ENCODE peak calls at places on chromosomes 3 and 15, in five cellular contexts. One of them, this sample, is unnamed.

GRCh38 chr3:31882895-31883294 is 98.2 kb downstream of the OSBPL10 start:
- DNase-seq in cardiac muscle cell: no peak
- DNase-seq in OCI-LY7: peak; percentile 41
- DNase-seq in CD4-positive, alpha-beta memory T cell: no peak
- DNase-seq in neural progenitor cell: no peak
- DNase-seq in this sample: no peak

GRCh38 chr3:67781218-67781617 is 126.8 kb upstream of the SUCLG2 start:
- DNase-seq in cardiac muscle cell: no peak
- DNase-seq in OCI-LY7: no peak
- DNase-seq in CD4-positive, alpha-beta memory T cell: no peak
- DNase-seq in neural progenitor cell: no peak
- DNase-seq in this sample: no peak

GRCh38 chr3:193554790-193555189 is at the start of gene ATP13A4:
- DNase-seq in cardiac muscle cell: no peak
- DNase-seq in OCI-LY7: no peak
- DNase-seq in CD4-positive, alpha-beta memory T cell: no peak
- DNase-seq in neural progenitor cell: peak; percentile 29
- DNase-seq in this sample: no peak

GRCh38 chr3:11335056-11335608 is 62.9 kb downstream of the ATG7 start:
- DNase-seq in cardiac muscle cell: peak; percentile 84
- DNase-seq in OCI-LY7: peak; percentile 48
- DNase-seq in CD4-positive, alpha-beta memory T cell: peak; percentile 51
- DNase-seq in neural progenitor cell: peak; percentile 54
- DNase-seq in this sample: peak; percentile 73

GRCh38 chr3:171258316-171258715 is 201.9 kb downstream of the TNIK start:
- DNase-seq in cardiac muscle cell: no peak
- DNase-seq in OCI-LY7: no peak
- DNase-seq in CD4-positive, alpha-beta memory T cell: no peak
- DNase-seq in neural progenitor cell: no peak
- DNase-seq in this sample: no peak

GRCh38 chr3:11482024-11482423 is 161.7 kb downstream of the VGLL4 start:
- DNase-seq in cardiac muscle cell: peak; percentile 53
- DNase-seq in OCI-LY7: no peak
- DNase-seq in CD4-positive, alpha-beta memory T cell: no peak
- DNase-seq in neural progenitor cell: no peak
- DNase-seq in this sample: no peak

GRCh38 chr3:57691411-57692133 is 1.3 kb downstream of the DENND6A start:
- DNase-seq in cardiac muscle cell: peak; percentile 13
- DNase-seq in OCI-LY7: peak; percentile 12
- DNase-seq in CD4-positive, alpha-beta memory T cell: no peak
- DNase-seq in neural progenitor cell: no peak
- DNase-seq in this sample: no peak

GRCh38 chr15:74783072-74783807 is 1.4 kb downstream of the CSK start:
- DNase-seq in cardiac muscle cell: peak; percentile 47
- DNase-seq in OCI-LY7: peak; percentile 83
- DNase-seq in CD4-positive, alpha-beta memory T cell: no peak
- DNase-seq in neural progenitor cell: peak; percentile 49
- DNase-seq in this sample: no peak

GRCh38 chr15:31347981-31348803 is 21.6 kb downstream of the KLF13 start:
- DNase-seq in cardiac muscle cell: no peak
- DNase-seq in OCI-LY7: no peak
- DNase-seq in CD4-positive, alpha-beta memory T cell: no peak
- DNase-seq in neural progenitor cell: no peak
- DNase-seq in this sample: no peak

GRCh38 chr3:194672876-194673275 is 885 bp upstream of the LSG1 start:
- DNase-seq in cardiac muscle cell: no peak
- DNase-seq in OCI-LY7: no peak
- DNase-seq in CD4-positive, alpha-beta memory T cell: no peak
- DNase-seq in neural progenitor cell: peak; percentile 16
- DNase-seq in this sample: no peak

GRCh38 chr3:9157651-9158383 is 91.6 kb downstream of the SRGAP3 start:
- DNase-seq in cardiac muscle cell: no peak
- DNase-seq in OCI-LY7: no peak
- DNase-seq in CD4-positive, alpha-beta memory T cell: no peak
- DNase-seq in neural progenitor cell: peak; percentile 32
- DNase-seq in this sample: no peak

GRCh38 chr15:41501961-41502786 is 8.5 kb downstream of the ITPKA start:
- DNase-seq in cardiac muscle cell: no peak
- DNase-seq in OCI-LY7: no peak
- DNase-seq in CD4-positive, alpha-beta memory T cell: peak; percentile 52
- DNase-seq in neural progenitor cell: peak; percentile 56
- DNase-seq in this sample: no peak

DNA sequence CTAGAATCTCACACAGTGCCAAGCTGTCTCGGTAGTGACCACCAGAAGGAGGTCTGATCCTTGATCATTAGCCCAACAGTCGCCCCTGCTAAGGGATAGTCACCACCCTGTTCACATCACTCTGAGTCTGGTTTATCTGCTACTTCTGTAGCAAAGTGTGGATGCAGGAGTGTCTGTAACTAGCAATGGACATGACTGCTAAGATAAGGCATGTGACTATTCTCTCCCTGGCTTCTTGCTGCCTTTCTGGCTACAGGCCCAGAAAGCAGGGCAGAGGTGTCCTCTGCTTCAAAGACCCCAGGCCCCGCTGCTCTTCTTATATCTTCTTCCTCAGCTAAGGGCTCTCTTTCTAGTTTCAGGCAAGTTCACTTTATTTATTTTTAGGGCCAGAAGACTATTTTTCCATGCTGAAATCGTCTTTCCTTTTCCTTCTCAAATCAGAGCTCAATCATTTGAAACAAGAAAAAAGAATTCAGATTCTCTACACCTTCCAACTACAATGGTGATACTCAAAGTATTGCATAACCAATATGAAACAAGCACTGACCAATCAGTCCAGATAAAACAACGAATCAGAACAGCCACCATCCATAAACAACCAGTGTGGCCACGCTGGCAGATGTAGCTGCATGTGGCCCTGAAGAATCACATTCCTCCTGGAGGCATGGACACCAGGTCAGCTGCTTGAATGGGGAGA is 8.0 kb upstream of the KNG1 start:
- DNase-seq in cardiac muscle cell: no peak
- DNase-seq in OCI-LY7: no peak
- DNase-seq in CD4-positive, alpha-beta memory T cell: no peak
- DNase-seq in neural progenitor cell: no peak
- DNase-seq in this sample: no peak
- H3K4me3 ChIP-seq in cardiac muscle cell: no peak overlapping the region
- H3K4me3 ChIP-seq in OCI-LY7: no peak overlapping the region
- H3K4me3 ChIP-seq in CD4-positive, alpha-beta memory T cell: no peak overlapping the region
- H3K4me3 ChIP-seq in neural progenitor cell: no peak overlapping the region
- H3K4me3 ChIP-seq in this sample: no peak overlapping the region

DNA sequence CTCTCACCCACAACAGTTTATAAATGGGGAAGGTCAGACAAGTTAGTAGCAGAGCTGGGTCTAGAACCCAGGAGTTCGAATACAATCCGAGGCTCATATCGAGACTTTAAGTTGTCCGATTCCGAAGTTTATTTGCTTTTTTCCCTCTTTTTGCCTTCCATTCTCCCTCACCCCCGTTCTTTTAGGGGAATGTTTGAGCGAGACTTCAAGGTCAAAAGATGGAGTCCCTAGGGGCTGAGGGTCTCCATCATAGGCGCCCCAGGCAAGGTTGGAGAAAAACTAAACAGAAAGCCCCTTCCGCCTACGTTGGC is 7.2 kb downstream of the BCL6 start:
- DNase-seq in cardiac muscle cell: no peak
- DNase-seq in OCI-LY7: no peak
- DNase-seq in CD4-positive, alpha-beta memory T cell: no peak
- DNase-seq in neural progenitor cell: no peak
- DNase-seq in this sample: no peak
- H3K36me3 ChIP-seq in cardiac muscle cell: no peaks in the 10 kb centered on the region
- H3K36me3 ChIP-seq in OCI-LY7: peaks cover 99% of the 10 kb centered on the region
- H3K36me3 ChIP-seq in CD4-positive, alpha-beta memory T cell: no peaks in the 10 kb centered on the region
- H3K36me3 ChIP-seq in neural progenitor cell: no peaks in the 10 kb centered on the region
- H3K36me3 ChIP-seq in this sample: peaks cover 3% of the 10 kb centered on the region

DNA sequence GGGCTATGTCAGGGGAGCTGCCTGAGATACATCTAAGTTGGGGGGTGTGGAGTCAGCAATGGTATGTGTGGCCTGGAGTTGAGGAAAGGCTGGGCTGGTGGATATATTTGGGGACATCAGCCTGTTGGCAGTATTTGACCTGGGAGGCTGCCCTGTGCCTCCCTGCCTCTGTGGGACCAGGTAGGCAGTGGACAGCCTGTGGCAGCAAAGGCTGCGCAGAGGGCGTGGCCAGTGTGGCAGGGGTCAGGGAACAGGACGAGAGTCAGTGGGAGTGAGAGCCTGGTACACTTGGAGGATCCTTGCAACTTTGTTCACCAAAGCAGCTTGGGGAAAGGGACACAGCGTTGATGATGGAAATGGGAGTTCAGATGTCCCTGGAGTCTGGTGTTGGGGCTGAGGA is 15.0 kb downstream of the TEX264 start:
- DNase-seq in cardiac muscle cell: no peak
- DNase-seq in OCI-LY7: no peak
- DNase-seq in CD4-positive, alpha-beta memory T cell: no peak
- DNase-seq in neural progenitor cell: no peak
- DNase-seq in this sample: no peak
- H3K4me3 ChIP-seq in cardiac muscle cell: no peak overlapping the region
- H3K4me3 ChIP-seq in OCI-LY7: no peak overlapping the region
- H3K4me3 ChIP-seq in CD4-positive, alpha-beta memory T cell: peak overlapping the region; percentile 26
- H3K4me3 ChIP-seq in neural progenitor cell: no peak overlapping the region
- H3K4me3 ChIP-seq in this sample: peak overlapping the region; percentile 67

GRCh38 chr3:38687306-38687705 is 37.8 kb upstream of the SCN5A start:
- DNase-seq in cardiac muscle cell: no peak
- DNase-seq in OCI-LY7: no peak
- DNase-seq in CD4-positive, alpha-beta memory T cell: no peak
- DNase-seq in neural progenitor cell: no peak
- DNase-seq in this sample: no peak
- H3K36me3 ChIP-seq in cardiac muscle cell: no peaks in the 10 kb centered on the region
- H3K36me3 ChIP-seq in OCI-LY7: no peaks in the 10 kb centered on the region
- H3K36me3 ChIP-seq in CD4-positive, alpha-beta memory T cell: no peaks in the 10 kb centered on the region
- H3K36me3 ChIP-seq in neural progenitor cell: no peaks in the 10 kb centered on the region
- H3K36me3 ChIP-seq in this sample: no peaks in the 10 kb centered on the region

GRCh38 chr3:81743096-81744025 is 18.1 kb downstream of the GBE1 start:
- DNase-seq in cardiac muscle cell: peak; percentile 94
- DNase-seq in OCI-LY7: no peak
- DNase-seq in CD4-positive, alpha-beta memory T cell: no peak
- DNase-seq in neural progenitor cell: no peak
- DNase-seq in this sample: no peak
- H3K4me3 ChIP-seq in cardiac muscle cell: no peak overlapping the region
- H3K4me3 ChIP-seq in OCI-LY7: no peak overlapping the region
- H3K4me3 ChIP-seq in CD4-positive, alpha-beta memory T cell: no peak overlapping the region
- H3K4me3 ChIP-seq in neural progenitor cell: no peak overlapping the region
- H3K4me3 ChIP-seq in this sample: no peak overlapping the region

GRCh38 chr3:175426805-175427204 is 567.7 kb downstream of the NAALADL2 start:
- DNase-seq in cardiac muscle cell: no peak
- DNase-seq in OCI-LY7: no peak
- DNase-seq in CD4-positive, alpha-beta memory T cell: no peak
- DNase-seq in neural progenitor cell: no peak
- DNase-seq in this sample: no peak
- H3K36me3 ChIP-seq in cardiac muscle cell: no peaks in the 10 kb centered on the region
- H3K36me3 ChIP-seq in OCI-LY7: no peaks in the 10 kb centered on the region
- H3K36me3 ChIP-seq in CD4-positive, alpha-beta memory T cell: no peaks in the 10 kb centered on the region
- H3K36me3 ChIP-seq in neural progenitor cell: no peaks in the 10 kb centered on the region
- H3K36me3 ChIP-seq in this sample: no peaks in the 10 kb centered on the region